ENCODE peak calls at places on chromosomes 11 and 22, in six cellular contexts. R, V, T, W, H and E are unnamed samples.

GRCh38 chr22:44755000-44755399 is 2.6 kb downstream of the ARHGAP8 start:
- DNase-seq in T (no peak), V (no peak), W (no peak), H (no peak), R (no peak), E (no peak)

GRCh38 chr11:124783002-124783401 is 17.2 kb downstream of the MSANTD2 start:
- DNase-seq in T (no peak), W (no peak), H (no peak), V (peak), R (no peak), E (no peak)

GRCh38 chr11:20310137-20310536 is 53.4 kb upstream of the HTATIP2 start:
- DNase-seq in H (no peak), W (no peak), R (no peak), V (no peak), T (no peak), E (no peak)

GRCh38 chr11:105244157-105244820 is 104.7 kb upstream of the CARD18 start:
- DNase-seq in T (no peak), W (peak), V (peak), R (no peak), H (peak), E (no peak)

GRCh38 chr22:49869855-49870712 is 16.4 kb downstream of the ZBED4 start:
- DNase-seq in H (no peak), V (no peak), W (no peak), T (no peak), R (no peak), E (no peak)

GRCh38 chr22:50696251-50696798 is 23.7 kb downstream of the SHANK3 start:
- DNase-seq in R (no peak), V (no peak), W (no peak), T (no peak), H (no peak), E (no peak)

GRCh38 chr11:3146612-3147256 is 18.4 kb downstream of the OSBPL5 start:
- DNase-seq in R (no peak), V (peak), H (peak), T (no peak), W (no peak), E (no peak)

GRCh38 chr11:71251159-71251721 is 1.1 kb downstream of the SHANK2 start:
- DNase-seq in R (peak), T (no peak), V (no peak), H (no peak), W (no peak), E (no peak)

GRCh38 chr11:61256710-61257482 is 15.9 kb downstream of the PGA5 start:
- DNase-seq in R (no peak), T (no peak), H (no peak), W (no peak), V (no peak), E (no peak)

GRCh38 chr11:4531666-4532065 is 13.3 kb upstream of the OR52M1 start:
- DNase-seq in V (no peak), R (no peak), T (no peak), W (no peak), H (no peak), E (no peak)

GRCh38 chr11:88420165-88420781 is 82.7 kb upstream of the CTSC start:
- DNase-seq in T (no peak), R (no peak), V (peak), W (peak), H (peak), E (no peak)

GRCh38 chr11:106520146-106520912 is 442.9 kb downstream of the AASDHPPT start:
- DNase-seq in T (no peak), V (no peak), H (no peak), W (no peak), R (no peak), E (no peak)

DNA sequence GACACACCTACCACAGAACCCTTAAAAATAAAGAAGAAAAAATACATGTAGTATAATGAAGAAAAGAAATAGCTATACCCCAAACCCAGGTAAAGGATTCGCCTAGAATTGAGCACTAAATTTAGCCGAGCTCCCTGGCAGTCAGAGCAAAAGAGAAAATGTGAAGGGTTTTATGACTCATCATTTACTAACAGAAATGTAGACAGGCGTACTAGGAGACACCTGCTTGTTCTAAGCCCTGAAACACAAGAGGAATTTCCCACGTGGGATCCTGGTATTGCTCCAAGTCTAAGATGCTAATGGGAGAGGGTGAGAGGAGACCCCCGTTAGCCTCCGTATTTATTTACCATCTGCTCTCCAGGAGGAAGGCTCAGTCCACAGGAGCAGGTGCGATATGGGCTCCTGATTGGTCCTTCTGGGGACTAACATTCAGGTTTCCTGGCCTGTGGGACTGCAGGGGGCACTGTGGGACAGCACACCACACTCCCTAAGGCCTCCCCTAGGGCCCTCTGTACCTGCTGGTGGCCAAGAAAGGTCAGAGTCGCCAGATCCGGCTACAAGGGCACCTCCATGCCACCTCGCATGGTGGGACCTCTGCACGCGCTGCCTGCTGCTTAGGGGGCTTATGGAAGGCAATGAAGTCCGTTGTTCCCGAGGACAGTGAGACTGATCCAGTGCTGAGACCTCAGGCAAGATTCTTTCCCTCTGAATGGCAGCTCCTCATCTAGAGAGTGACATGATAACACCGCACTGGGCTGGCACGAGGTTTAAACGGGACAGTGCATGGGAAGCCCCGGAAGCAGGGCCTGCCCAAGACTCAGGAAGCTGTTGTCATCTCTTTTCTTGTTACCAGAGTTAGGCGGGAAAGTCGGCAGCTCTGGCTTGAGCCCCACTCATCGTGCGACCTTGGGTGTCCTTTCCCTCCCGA is 25.8 kb downstream of the KCNC1 start:
- DNase-seq in W (peak), V (peak), T (peak), R (peak), H (peak), E (peak)
- H3K14ac ChIP-seq in W (no peak), V (no peak), T (no peak), R (no peak), H (no peak), E (no peak)

GRCh38 chr22:19943665-19944026 is 2.0 kb upstream of the TXNRD2 start:
- DNase-seq in R (peak), V (peak), T (no peak), W (no peak), H (peak), E (no peak)

GRCh38 chr22:19940536-19941364 is 822 bp upstream of the COMT start:
- DNase-seq in V (no peak), W (no peak), R (no peak), H (no peak), T (no peak), E (no peak)

GRCh38 chr22:19941365-19942070 is at the start of the genes COMT and TXNRD2:
- DNase-seq in V (peak), W (peak), R (no peak), T (no peak), H (peak), E (no peak)

GRCh38 chr22:19942886-19943664 is 1.5 kb upstream of the TXNRD2 start:
- DNase-seq in T (no peak), V (peak), R (peak), H (peak), W (peak), E (no peak)

GRCh38 chr22:19942071-19942885 is 660 bp upstream of the TXNRD2 start:
- DNase-seq in R (no peak), H (peak), W (no peak), T (no peak), V (peak), E (no peak)
- H3K4ac ChIP-seq in R (no peak), H (peak), W (peak), T (no peak), V (peak), E (no peak)

DNA sequence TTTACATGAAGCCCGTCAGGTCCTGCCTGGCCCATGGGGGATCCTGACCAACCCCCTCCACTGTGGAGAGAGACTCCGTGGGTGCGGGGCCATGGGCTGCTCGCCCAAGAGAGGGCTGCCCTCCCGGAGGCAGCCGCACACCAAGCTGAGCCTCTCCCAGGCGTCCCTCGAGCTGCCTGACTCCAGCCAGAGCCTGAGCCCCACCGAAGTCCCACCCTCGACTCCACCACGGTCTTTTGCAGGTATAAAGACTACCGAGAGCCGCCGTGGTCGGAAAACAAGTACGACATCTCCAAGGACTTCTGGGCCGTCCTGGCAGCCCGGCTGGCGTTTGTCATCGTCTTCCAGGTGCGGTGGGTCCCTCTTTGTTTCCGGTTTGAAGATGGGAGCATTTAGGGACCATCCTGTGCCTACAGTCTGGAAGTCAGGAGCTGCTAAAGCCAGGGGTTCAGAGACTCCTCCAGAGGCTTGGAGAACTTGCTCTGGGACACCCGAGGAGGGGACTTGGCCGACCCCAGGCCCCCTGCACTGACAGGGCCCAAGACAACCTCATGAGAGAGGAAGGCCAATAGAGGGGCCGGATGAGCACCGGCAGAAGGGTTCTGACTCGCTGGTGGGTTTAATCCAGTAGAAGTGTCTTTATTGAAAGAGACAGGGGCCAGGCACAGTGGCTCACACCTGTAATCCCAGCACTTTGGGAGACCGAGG is 17.6 kb upstream of the FADD start:
- DNase-seq in W (no peak), H (no peak), T (no peak), V (no peak), R (no peak), E (no peak)
- H3K14ac ChIP-seq in W (no peak), H (no peak), T (no peak), V (no peak), R (no peak), E (no peak)

DNA sequence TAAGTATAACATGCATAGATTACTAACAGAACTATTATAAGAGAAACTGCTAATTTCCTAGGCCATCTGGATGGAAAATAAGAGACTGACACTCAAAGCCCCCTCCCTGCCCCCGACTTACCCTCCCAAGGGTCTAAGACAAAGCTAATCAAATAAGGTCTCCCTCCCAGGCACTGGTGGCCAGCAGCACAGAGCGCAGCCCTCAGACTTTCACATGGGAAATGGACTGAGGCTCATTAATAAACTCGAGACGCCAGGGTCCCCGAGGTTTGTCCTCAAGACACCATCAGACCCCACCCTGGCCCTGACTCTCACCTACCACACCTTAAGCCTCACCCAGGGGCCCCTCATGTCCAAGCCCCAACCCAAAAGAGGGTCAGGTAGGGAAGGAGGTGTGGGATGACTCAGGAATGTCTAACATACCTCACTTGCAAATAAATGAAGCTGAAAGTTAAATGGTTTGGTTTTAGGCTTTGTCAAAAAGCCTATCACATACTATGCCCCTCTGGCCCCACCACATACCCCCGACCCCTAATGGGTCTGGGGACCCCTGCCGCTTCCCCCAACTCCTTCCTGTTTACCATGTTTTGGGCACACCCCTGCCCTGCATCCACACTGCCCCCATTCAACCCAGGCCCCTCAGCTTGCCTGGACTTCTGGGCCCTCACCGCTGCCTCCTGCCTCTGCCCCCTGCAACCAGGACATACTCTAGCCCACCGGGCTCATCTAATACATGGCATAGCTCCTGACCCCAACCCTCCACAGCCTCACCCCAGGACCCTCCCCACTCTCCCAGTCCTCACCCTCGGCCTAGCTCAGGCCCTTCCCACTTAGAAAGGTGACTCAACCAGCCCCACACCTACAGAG is 11.4 kb downstream of the ARAP1 start:
- DNase-seq in H (no peak), T (no peak), R (no peak), W (no peak), V (no peak), E (no peak)
- H3K4ac ChIP-seq in H (peak), T (no peak), R (peak), W (peak), V (no peak), E (no peak)

DNA sequence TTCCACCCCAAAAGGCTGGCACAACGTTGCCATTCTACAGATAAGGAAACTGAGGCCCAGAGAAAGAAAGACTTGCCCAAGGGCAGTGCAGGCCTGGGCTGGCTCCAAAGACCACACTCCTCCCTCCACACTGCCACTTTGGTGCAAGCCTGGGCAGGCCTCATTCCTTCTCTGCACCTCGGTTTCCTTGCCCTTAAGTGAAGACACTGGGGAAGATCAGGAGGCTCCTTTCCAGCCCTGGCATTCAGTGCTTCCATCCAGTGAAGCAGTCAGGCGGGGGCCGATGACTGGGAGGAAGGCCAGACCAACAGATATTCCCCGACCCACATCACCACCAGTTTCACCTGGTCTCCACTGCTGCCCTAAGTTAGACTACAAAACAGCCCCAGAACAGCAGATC is 18.3 kb upstream of the TCF20 start:
- DNase-seq in R (no peak), V (no peak), H (no peak), T (no peak), W (no peak), E (no peak)
- H3K14ac ChIP-seq in R (no peak), V (no peak), H (no peak), T (no peak), W (no peak), E (no peak)

DNA sequence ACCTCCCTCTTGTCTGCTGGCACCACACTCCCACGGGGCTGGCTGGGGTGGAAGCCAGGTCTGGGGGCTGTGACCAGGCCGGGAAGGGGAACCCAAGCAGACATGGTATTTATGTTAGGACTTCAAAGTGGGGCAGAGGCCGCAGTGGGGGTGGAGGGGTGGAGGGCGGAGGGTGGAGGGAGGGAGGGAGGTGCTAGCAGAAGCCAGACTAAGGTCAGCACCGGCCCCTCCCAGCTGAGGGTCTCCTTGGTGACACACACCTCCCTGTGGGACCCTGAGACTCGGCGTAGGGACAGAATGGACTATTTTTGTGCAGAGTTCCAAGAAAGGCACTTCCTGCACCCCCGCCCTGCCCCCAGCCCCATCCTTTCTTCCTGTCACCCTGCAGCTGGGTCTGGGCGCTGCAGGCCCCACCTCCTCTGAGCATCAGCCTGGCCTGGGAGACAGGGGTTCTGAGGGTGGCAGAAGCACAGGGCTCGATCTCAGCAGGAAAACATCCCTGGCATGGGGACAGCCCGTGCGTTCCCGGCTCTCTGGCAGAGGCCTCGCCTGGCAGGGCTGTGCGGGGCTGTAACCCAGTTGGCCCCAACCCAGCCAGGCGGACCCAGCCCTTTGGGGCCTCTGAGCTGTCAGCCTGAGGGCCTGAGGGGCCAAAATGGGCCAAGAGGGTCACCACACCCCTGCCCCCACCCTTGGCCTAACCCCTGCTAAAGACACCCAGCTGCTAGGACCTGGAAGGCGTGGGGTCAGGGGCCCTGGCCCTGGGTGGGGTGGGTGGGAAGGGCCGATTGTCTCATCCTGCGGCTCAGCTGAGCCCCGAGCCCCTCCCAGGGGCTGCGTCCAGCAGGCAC is 9.6 kb upstream of the CD248 start:
- DNase-seq in V (no peak), H (peak), W (no peak), T (peak), R (no peak), E (no peak)
- H3K4ac ChIP-seq in V (peak), H (peak), W (peak), T (no peak), R (no peak), E (no peak)

GRCh38 chr22:33728847-33729246 is 191.4 kb downstream of the LARGE1 start:
- DNase-seq in W (no peak), T (no peak), R (no peak), V (no peak), H (no peak), E (no peak)

GRCh38 chr22:33720166-33720878 is 200.0 kb downstream of the LARGE1 start:
- DNase-seq in V (no peak), R (no peak), W (no peak), H (no peak), T (no peak), E (no peak)

GRCh38 chr22:33723915-33724314 is 196.4 kb downstream of the LARGE1 start:
- DNase-seq in W (no peak), R (no peak), T (no peak), V (no peak), H (no peak), E (no peak)

GRCh38 chr22:33722817-33723216 is 197.5 kb downstream of the LARGE1 start:
- DNase-seq in R (no peak), H (no peak), T (no peak), W (no peak), V (no peak), E (peak)

GRCh38 chr22:33726294-33726711 is 194.0 kb downstream of the LARGE1 start:
- DNase-seq in R (no peak), W (no peak), T (no peak), V (peak), H (peak), E (no peak)
- H3K14ac ChIP-seq in R (no peak), W (no peak), T (no peak), V (no peak), H (no peak), E (no peak)